ENCODE peak calls at places on chromosomes 6 and 20, in nine cellular contexts. U is WERI-Rb-1, W is astrocyte of the cerebellum, Q is activated gamma-delta T cell treated with Interleukin-2 at 50 U/mL for 16 hours, B is mucosa of gallbladder, A is mucosa of descending colon, K is heart left ventricle, X is OCI-LY7, G is Daoy. F is an unnamed sample.

GRCh38 chr6:6438286-6438685 is 117.8 kb upstream of the F13A1 start:
- DNase-seq in K (no peak), B (no peak), Q (no peak), W (no peak), U (no peak), X (no peak), G (no peak), A (no peak), F (peak)

GRCh38 chr6:33419580-33420492 is at the start of gene SYNGAP1:
- DNase-seq in Q (peak), W (no peak), K (peak), X (peak), G (no peak), A (peak), B (peak), U (peak), F (no peak)

GRCh38 chr6:56491606-56492328 is 150.9 kb downstream of the DST start:
- DNase-seq in W (no peak), K (peak), X (no peak), A (no peak), G (peak), B (no peak), U (no peak), Q (no peak), F (no peak)

GRCh38 chr6:158770948-158771347 is 48.2 kb downstream of the EZR start:
- DNase-seq in G (no peak), Q (no peak), A (no peak), U (no peak), X (no peak), B (no peak), K (no peak), W (no peak), F (no peak)

GRCh38 chr6:75563032-75563431 is 38.6 kb upstream of the SENP6 start:
- DNase-seq in B (no peak), Q (no peak), W (no peak), X (peak), U (peak), K (no peak), G (peak), A (no peak), F (no peak)

GRCh38 chr6:157860505-157860991 is 37.5 kb downstream of the SNX9 start:
- DNase-seq in B (no peak), W (no peak), K (no peak), Q (no peak), X (no peak), A (no peak), G (peak), U (no peak), F (no peak)

GRCh38 chr6:20487669-20488375 is 46.4 kb upstream of the CDKAL1 start:
- DNase-seq in A (no peak), W (peak), X (no peak), G (no peak), B (no peak), U (no peak), Q (no peak), K (no peak), F (no peak)

GRCh38 chr20:57458400-57459160 is 66.4 kb downstream of the CTCFL start:
- DNase-seq in K (no peak), U (no peak), Q (no peak), B (peak), A (no peak), X (no peak), W (no peak), G (no peak), F (no peak)

GRCh38 chr6:54802775-54803631 is 43.6 kb upstream of the FAM83B start:
- DNase-seq in G (no peak), A (no peak), U (no peak), B (no peak), K (no peak), W (peak), Q (no peak), X (no peak), F (peak)

GRCh38 chr6:4125933-4126864 is 9.2 kb downstream of the ECI2 start:
- DNase-seq in B (no peak), U (no peak), G (peak), K (no peak), X (no peak), W (peak), A (no peak), Q (no peak), F (peak)

GRCh38 chr6:79384845-79385244 is 150.4 kb upstream of the HMGN3 start:
- DNase-seq in U (no peak), W (no peak), G (peak), B (no peak), X (no peak), A (no peak), K (no peak), Q (no peak), F (no peak)

GRCh38 chr20:58389324-58389967 is 417 bp downstream of the VAPB start:
- DNase-seq in G (peak), X (peak), W (no peak), K (no peak), U (peak), A (peak), B (no peak), Q (no peak), F (no peak)

GRCh38 chr6:71349976-71350615 is 61.5 kb downstream of the OGFRL1 start:
- DNase-seq in Q (no peak), W (peak), G (no peak), A (no peak), X (no peak), U (no peak), K (no peak), B (no peak), F (no peak)

GRCh38 chr6:624979-625378 is 31.9 kb downstream of the HUS1B start:
- DNase-seq in X (peak), K (no peak), B (no peak), G (no peak), Q (no peak), W (no peak), U (no peak), A (no peak), F (no peak)

GRCh38 chr6:11083491-11083890 is 10.1 kb upstream of the SMIM13 start:
- DNase-seq in G (peak), U (no peak), X (no peak), Q (no peak), W (no peak), K (no peak), B (no peak), A (no peak), F (no peak)

GRCh38 chr6:6085928-6086668 is 79.4 kb upstream of the NRN1 start:
- DNase-seq in Q (no peak), K (no peak), A (no peak), X (no peak), B (no peak), W (no peak), U (no peak), G (no peak), F (no peak)

GRCh38 chr20:41592516-41593192 is 25.5 kb downstream of the CHD6 start:
- DNase-seq in B (no peak), U (no peak), A (no peak), G (peak), W (no peak), X (no peak), K (no peak), Q (no peak), F (no peak)

GRCh38 chr6:163338671-163339405 is 75.7 kb upstream of the QKI start:
- DNase-seq in A (no peak), X (no peak), K (peak), B (no peak), G (peak), Q (no peak), U (no peak), W (peak), F (no peak)

GRCh38 chr20:48910360-48910781 is 11.1 kb upstream of the ARFGEF2 start:
- DNase-seq in W (no peak), Q (no peak), X (no peak), G (peak), K (no peak), A (no peak), B (no peak), U (no peak), F (no peak)

GRCh38 chr6:41646026-41646795 is 7.9 kb downstream of the MDFI start:
- DNase-seq in X (no peak), Q (no peak), B (no peak), G (no peak), U (no peak), K (no peak), W (no peak), A (no peak), F (no peak)

GRCh38 chr20:49811825-49812462 is 684 bp upstream of the SLC9A8 start:
- DNase-seq in B (no peak), K (no peak), Q (no peak), A (no peak), G (peak), U (no peak), W (peak), X (no peak), F (no peak)

GRCh38 chr6:169445661-169446581 is 192.3 kb upstream of the THBS2 start:
- DNase-seq in K (no peak), G (no peak), W (no peak), Q (no peak), U (no peak), B (peak), X (no peak), A (peak), F (no peak)

GRCh38 chr6:44219053-44219814 is 2.5 kb downstream of the MYMX start:
- DNase-seq in K (peak), A (peak), G (peak), W (no peak), B (peak), U (peak), Q (no peak), X (peak), F (no peak)

GRCh38 chr20:60455272-60455671 is 497.0 kb downstream of the CDH26 start:
- DNase-seq in B (no peak), U (no peak), A (no peak), Q (no peak), W (no peak), G (no peak), X (no peak), K (no peak), F (no peak)

GRCh38 chr20:63060057-63060991 is 53.6 kb upstream of the BHLHE23 start:
- DNase-seq in U (peak), B (no peak), W (no peak), A (peak), K (no peak), G (peak), Q (no peak), X (no peak), F (no peak)

GRCh38 chr20:829531-829930 is 4.0 kb upstream of the FAM110A start:
- DNase-seq in K (no peak), U (no peak), W (no peak), A (no peak), Q (no peak), B (no peak), X (no peak), G (no peak), F (no peak)

GRCh38 chr20:10172998-10173655 is 45.5 kb upstream of the SNAP25 start:
- DNase-seq in U (no peak), A (no peak), W (no peak), Q (no peak), X (no peak), G (no peak), K (no peak), B (no peak), F (no peak)

GRCh38 chr20:4519530-4519929 is 202.2 kb upstream of the PRND start:
- DNase-seq in X (no peak), B (no peak), G (peak), W (no peak), A (no peak), Q (no peak), U (peak), K (no peak), F (no peak)

GRCh38 chr6:142761756-142762155 is 183.2 kb downstream of the HIVEP2 start:
- DNase-seq in B (no peak), Q (no peak), U (no peak), A (no peak), G (no peak), X (peak), K (no peak), W (no peak), F (no peak)

GRCh38 chr20:50587291-50587961 is 77.2 kb downstream of the PTPN1 start:
- DNase-seq in B (no peak), U (no peak), Q (no peak), X (no peak), W (no peak), K (no peak), A (peak), G (no peak), F (peak)

GRCh38 chr6:155943635-155944034 is 488.0 kb upstream of the NOX3 start:
- DNase-seq in U (no peak), X (no peak), Q (no peak), G (no peak), K (no peak), B (no peak), W (no peak), A (no peak), F (peak)

GRCh38 chr20:8914421-8914820 is 154.5 kb upstream of the PLCB4 start:
- DNase-seq in X (no peak), U (no peak), W (no peak), G (no peak), A (no peak), Q (no peak), K (no peak), B (no peak), F (no peak)

GRCh38 chr6:52305385-52305784 is 20.8 kb upstream of the MCM3 start:
- DNase-seq in X (no peak), G (no peak), Q (no peak), B (no peak), K (no peak), A (no peak), W (no peak), U (no peak), F (peak)

GRCh38 chr6:118372413-118372812 is 175.7 kb upstream of the PLN start:
- DNase-seq in B (no peak), U (peak), A (no peak), G (peak), X (no peak), W (no peak), Q (no peak), K (peak), F (no peak)

GRCh38 chr6:113626470-113626869 is 230.7 kb upstream of the MARCKS start:
- DNase-seq in X (peak), Q (no peak), G (no peak), B (no peak), K (no peak), U (no peak), A (no peak), W (no peak), F (no peak)

GRCh38 chr6:129114992-129115391 is 232.1 kb downstream of the LAMA2 start:
- DNase-seq in U (no peak), W (no peak), A (no peak), K (no peak), B (no peak), X (no peak), G (no peak), Q (no peak), F (no peak)

F was measured in foreskin keratinocyte.